ENCODE peak calls at places on chromosomes 13 and 19, in ten cellular contexts. R is neural progenitor cell, B is A673, V is adrenal gland, C is sigmoid colon, U is colonic mucosa, S is heart left ventricle, K is mucosa of descending colon, A is spleen, Q is H9. Z is an unnamed sample. For H3K4me1, the result is how much of the 10 kb centered on the place peaks cover.

GRCh38 chr13:27188239-27188638 is 16.6 kb upstream of the USP12 start:
- DNase-seq in R (no peak), B (no peak), V (no peak), C (no peak), U (peak), S (no peak), K (no peak), A (no peak), Q (no peak), Z (no peak)

GRCh38 chr19:27794444-27795042 is 1418.4 kb downstream of the UQCRFS1 start:
- DNase-seq in R (peak), B (peak), V (peak), C (no peak), U (no peak), S (peak), K (peak), A (peak), Q (peak), Z (peak)

GRCh38 chr13:79830945-79831344 is 350.0 kb downstream of the NDFIP2 start:
- DNase-seq in R (no peak), B (no peak), V (no peak), C (no peak), U (no peak), S (no peak), K (no peak), A (no peak), Q (no peak), Z (no peak)

GRCh38 chr19:18488403-18488723 is 33.5 kb downstream of the ELL start:
- DNase-seq in R (no peak), B (no peak), V (no peak), C (no peak), U (no peak), S (no peak), K (no peak), A (peak), Q (no peak), Z (no peak)

GRCh38 chr19:518292-519231 is 11.3 kb downstream of the TPGS1 start:
- DNase-seq in R (peak), B (no peak), V (no peak), C (peak), U (no peak), S (no peak), K (no peak), A (peak), Q (peak), Z (peak)

GRCh38 chr13:113216165-113217056 is 7.0 kb downstream of the CUL4A start:
- DNase-seq in R (peak), B (peak), V (peak), C (no peak), U (peak), S (peak), K (no peak), A (peak), Q (peak), Z (peak)

GRCh38 chr13:93201992-93202558 is 24.5 kb upstream of the GPC6 start:
- DNase-seq in R (no peak), B (no peak), V (no peak), C (no peak), U (no peak), S (no peak), K (no peak), A (no peak), Q (no peak), Z (no peak)

GRCh38 chr19:52673014-52673413 is 34.9 kb upstream of the ZNF83 start:
- DNase-seq in R (no peak), B (no peak), V (no peak), C (no peak), U (no peak), S (no peak), K (no peak), A (no peak), Q (no peak), Z (peak)

GRCh38 chr19:51948979-51949378 is 21.7 kb downstream of the ZNF613 start:
- DNase-seq in R (no peak), B (peak), V (peak), C (no peak), U (no peak), S (peak), K (no peak), A (no peak), Q (no peak), Z (peak)

GRCh38 chr19:37966211-37967072 is 59.4 kb downstream of the SIPA1L3 start:
- DNase-seq in R (no peak), B (no peak), V (no peak), C (no peak), U (no peak), S (no peak), K (no peak), A (no peak), Q (no peak), Z (no peak)

GRCh38 chr19:31389874-31390273 is 40.6 kb upstream of the TSHZ3 start:
- DNase-seq in R (no peak), B (no peak), V (no peak), C (no peak), U (no peak), S (no peak), K (no peak), A (no peak), Q (no peak), Z (no peak)

GRCh38 chr19:13995017-13995728 is 10.9 kb downstream of the RFX1 start:
- DNase-seq in R (no peak), B (no peak), V (peak), C (no peak), U (no peak), S (peak), K (no peak), A (no peak), Q (no peak), Z (no peak)

GRCh38 chr13:102830646-102831045 is 15.2 kb upstream of the ERCC5 start:
- DNase-seq in R (no peak), B (peak), V (peak), C (no peak), U (peak), S (no peak), K (peak), A (no peak), Q (peak), Z (no peak)

GRCh38 chr13:26051231-26052135 is at the start of gene SHISA2:
- DNase-seq in R (peak), B (peak), V (peak), C (no peak), U (peak), S (peak), K (no peak), A (no peak), Q (peak), Z (peak)

GRCh38 chr13:113862191-113862765 is 1.6 kb downstream of the GAS6 start:
- DNase-seq in R (no peak), B (no peak), V (no peak), C (no peak), U (peak), S (no peak), K (no peak), A (no peak), Q (peak), Z (no peak)

GRCh38 chr13:57631607-57632275 is at the start of gene PCDH17:
- DNase-seq in R (peak), B (peak), V (peak), C (no peak), U (no peak), S (peak), K (no peak), A (peak), Q (peak), Z (peak)

GRCh38 chr13:50400035-50400726 is 384.9 kb downstream of the KCNRG start:
- DNase-seq in R (no peak), B (peak), V (peak), C (no peak), U (no peak), S (peak), K (no peak), A (no peak), Q (no peak), Z (peak)

GRCh38 chr19:41570639-41571112 is 5.3 kb upstream of the CEACAM21 start:
- DNase-seq in R (peak), B (peak), V (peak), C (peak), U (peak), S (peak), K (peak), A (peak), Q (peak), Z (peak)

GRCh38 chr13:91240341-91240740 is 107.1 kb upstream of the MIR17HG start:
- DNase-seq in R (no peak), B (no peak), V (no peak), C (no peak), U (no peak), S (no peak), K (no peak), A (no peak), Q (no peak), Z (no peak)

GRCh38 chr13:111184685-111185401 is 69.7 kb downstream of the ARHGEF7 start:
- DNase-seq in R (no peak), B (peak), V (no peak), C (no peak), U (no peak), S (peak), K (peak), A (peak), Q (no peak), Z (no peak)

GRCh38 chr19:5142725-5143097 is 173.8 kb downstream of the KDM4B start:
- DNase-seq in R (no peak), B (no peak), V (no peak), C (no peak), U (no peak), S (no peak), K (no peak), A (peak), Q (no peak), Z (no peak)

GRCh38 chr19:5369962-5370367 is 29.4 kb upstream of the PTPRS start:
- DNase-seq in R (peak), B (peak), V (peak), C (no peak), U (peak), S (no peak), K (no peak), A (peak), Q (peak), Z (peak)

GRCh38 chr13:24683833-24684599 is 3.8 kb downstream of the ATP12A start:
- DNase-seq in R (peak), B (peak), V (peak), C (no peak), U (peak), S (peak), K (peak), A (peak), Q (peak), Z (peak)

GRCh38 chr13:37134411-37135041 is 29.1 kb upstream of the CSNK1A1L start:
- DNase-seq in R (no peak), B (peak), V (no peak), C (no peak), U (no peak), S (no peak), K (no peak), A (no peak), Q (no peak), Z (peak)

GRCh38 chr19:799076-799881 is 2.0 kb downstream of the PTBP1 start:
- DNase-seq in R (peak), B (peak), V (peak), C (no peak), U (no peak), S (no peak), K (no peak), A (no peak), Q (peak), Z (peak)

GRCh38 chr19:58544591-58545285 is 874 bp downstream of the TRIM28 start:
- DNase-seq in R (peak), B (peak), V (peak), C (peak), U (peak), S (peak), K (peak), A (no peak), Q (peak), Z (peak)

GRCh38 chr13:26760835-26761582 is 423 bp upstream of the GPR12 start:
- DNase-seq in R (peak), B (no peak), V (no peak), C (no peak), U (no peak), S (no peak), K (no peak), A (no peak), Q (no peak), Z (no peak)

DNA sequence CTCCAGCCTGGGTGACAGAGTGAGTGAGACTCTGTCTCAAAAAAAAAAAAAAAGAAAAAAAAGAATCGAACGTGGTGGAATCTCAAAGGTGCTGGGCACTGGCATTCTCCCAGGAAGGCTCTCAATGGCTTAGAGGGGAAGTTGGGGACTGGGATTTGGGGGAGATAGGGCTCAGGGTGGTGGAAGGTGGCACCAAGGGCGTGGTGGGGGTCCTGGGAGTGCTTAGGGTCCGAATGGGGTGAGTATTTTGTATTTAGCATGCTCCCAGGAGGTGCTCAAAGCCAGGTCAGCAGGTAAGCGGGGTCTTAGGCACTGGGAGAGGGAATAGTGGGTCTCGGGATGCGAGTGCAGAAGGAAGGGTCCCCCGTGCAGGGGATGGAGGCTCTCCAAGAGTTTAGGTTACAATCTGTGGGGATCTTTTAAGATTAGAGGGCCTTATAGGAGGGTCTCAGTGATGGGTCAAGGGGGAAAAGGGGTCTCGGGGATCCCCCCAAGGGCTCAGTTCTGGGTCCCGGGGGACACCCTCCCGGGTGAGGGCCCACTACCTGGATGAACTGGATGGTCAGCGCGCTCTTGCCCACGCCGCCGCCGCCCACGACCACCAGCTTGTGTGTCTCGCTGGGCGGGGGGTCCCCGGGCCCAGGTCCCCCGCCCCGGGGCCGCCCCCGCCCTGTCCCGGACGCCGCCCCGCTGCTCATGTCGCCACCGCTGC is 386 bp downstream of the RRAS start:
- DNase-seq in R (peak), B (peak), V (no peak), C (peak), U (peak), S (no peak), K (no peak), A (no peak), Q (no peak), Z (peak)
- H3K4me1 ChIP-seq in R (half or more), B (under half), V (under half), C (half or more), U (under half), S (under half), K (under half), A (under half), Q (under half), Z (under half)

DNA sequence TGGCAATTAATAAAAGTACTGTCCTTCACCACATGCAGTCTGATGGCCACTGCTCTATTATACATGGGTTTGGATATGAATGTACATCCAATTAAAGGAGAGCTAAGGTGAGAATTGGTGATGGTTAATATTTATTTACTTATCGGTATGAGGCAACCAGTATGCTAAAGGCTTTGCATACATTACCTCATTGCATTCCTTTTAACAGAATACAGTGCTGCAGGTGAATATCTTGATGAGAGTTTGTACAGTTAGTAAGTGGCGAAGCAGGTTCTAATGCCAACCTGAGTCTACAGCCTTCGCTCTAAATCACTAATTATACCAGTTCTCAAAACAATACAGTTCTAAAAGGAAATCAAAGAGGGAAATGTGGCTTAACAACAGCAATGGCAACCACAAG is 284.1 kb downstream of the ITGBL1 start:
- DNase-seq in R (no peak), B (no peak), V (no peak), C (no peak), U (no peak), S (no peak), K (no peak), A (no peak), Q (no peak), Z (no peak)
- H3K4me1 ChIP-seq in R (under half), B (under half), V (under half), C (under half), U (under half), S (under half), K (under half), A (under half), Q (under half), Z (under half)

DNA sequence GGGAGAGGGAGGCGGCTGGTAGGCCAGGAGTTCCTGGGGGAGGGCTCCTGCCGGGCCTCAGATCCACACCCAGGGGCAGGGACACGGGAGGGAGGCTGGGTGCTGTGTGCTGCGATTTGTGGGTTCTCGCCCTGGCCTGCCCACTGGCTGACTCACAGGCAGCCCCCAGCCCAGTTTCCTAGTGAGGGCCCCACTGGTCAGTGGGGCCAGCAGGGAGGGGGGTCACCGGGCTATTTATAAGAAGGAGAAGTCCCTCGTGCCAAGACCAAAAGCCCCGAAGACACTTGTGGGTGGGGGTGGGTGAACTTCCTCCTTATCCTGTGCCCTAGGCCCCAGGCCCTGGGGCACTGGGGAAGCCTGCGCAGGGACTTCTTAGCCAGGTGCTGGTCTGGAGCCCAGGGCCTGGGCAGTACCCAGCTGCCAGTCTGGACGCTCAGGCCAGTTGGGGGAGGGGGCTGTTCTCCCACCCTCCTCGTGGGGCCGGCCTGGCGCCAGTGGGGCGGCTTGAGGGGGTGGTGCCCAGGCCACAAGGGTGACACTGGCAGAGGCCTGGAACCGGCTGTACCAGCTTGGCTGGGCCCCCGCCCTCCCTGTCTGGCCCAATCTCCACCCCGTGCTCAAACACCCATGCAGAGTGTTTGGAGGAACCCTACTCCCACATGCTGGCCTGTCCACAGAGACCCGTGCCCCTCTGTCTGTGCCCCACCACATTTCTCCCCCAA is 5.0 kb upstream of the JUNB start:
- DNase-seq in R (no peak), B (no peak), V (peak), C (peak), U (peak), S (peak), K (peak), A (peak), Q (no peak), Z (no peak)
- H3K4me1 ChIP-seq in R (under half), B (half or more), V (under half), C (half or more), U (under half), S (under half), K (half or more), A (half or more), Q (under half), Z (half or more)

GRCh38 chr19:2905918-2906519 is 5.3 kb downstream of the ZNF57 start:
- DNase-seq in R (no peak), B (no peak), V (no peak), C (no peak), U (no peak), S (no peak), K (no peak), A (no peak), Q (no peak), Z (no peak)
- H3K4me1 ChIP-seq in R (under half), B (under half), V (under half), C (under half), U (under half), S (under half), K (under half), A (under half), Q (under half), Z (under half)

GRCh38 chr13:45364876-45365557 is 24.0 kb upstream of the TPT1 start:
- DNase-seq in R (no peak), B (no peak), V (no peak), C (no peak), U (no peak), S (no peak), K (no peak), A (no peak), Q (no peak), Z (no peak)
- H3K4me1 ChIP-seq in R (under half), B (under half), V (under half), C (under half), U (under half), S (under half), K (under half), A (under half), Q (under half), Z (under half)

GRCh38 chr13:46664195-46664594 is 111.2 kb downstream of the LRCH1 start:
- DNase-seq in R (no peak), B (no peak), V (no peak), C (no peak), U (no peak), S (no peak), K (no peak), A (no peak), Q (no peak), Z (no peak)
- H3K4me1 ChIP-seq in R (under half), B (half or more), V (under half), C (half or more), U (under half), S (under half), K (half or more), A (under half), Q (under half), Z (under half)

DNA sequence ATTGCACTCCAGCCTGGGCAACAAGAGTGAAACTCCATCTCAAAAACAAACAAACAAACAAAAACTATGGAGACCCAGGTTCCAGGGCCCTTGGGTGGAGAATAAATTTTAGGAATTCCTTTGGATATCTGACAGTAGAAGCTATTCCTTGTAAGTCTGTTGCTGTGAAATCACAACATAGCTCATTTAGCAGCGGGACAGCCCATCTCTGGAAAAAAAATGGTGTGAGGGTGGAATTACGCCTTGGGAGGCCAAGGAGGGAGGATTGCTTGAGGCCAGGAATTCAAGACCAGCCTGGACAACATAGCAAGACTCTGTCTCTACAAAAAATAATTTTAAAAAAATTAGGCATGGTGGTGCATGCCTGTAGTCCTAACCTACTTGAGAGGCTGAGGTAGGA is 15.7 kb downstream of the HMGB1 start:
- DNase-seq in R (no peak), B (no peak), V (no peak), C (no peak), U (no peak), S (no peak), K (no peak), A (no peak), Q (no peak), Z (no peak)
- H3K4me1 ChIP-seq in R (under half), B (under half), V (under half), C (under half), U (under half), S (under half), K (under half), A (under half), Q (under half), Z (under half)